ENCODE peak calls at places on chromosomes 2 and 18, in five cellular contexts. F, C, J, R and W are unnamed samples.

GRCh38 chr2:206851511-206851910 is 86.1 kb downstream of the FASTKD2 start:
- DNase-seq in F (no peak), C (no peak), J (no peak), R (no peak), W (no peak)

GRCh38 chr2:164714471-164714870 is 93.2 kb upstream of the GRB14 start:
- DNase-seq in F (no peak), C (no peak), J (no peak), R (no peak), W (no peak)

GRCh38 chr2:25825238-25825637 is 53.0 kb downstream of the ASXL2 start:
- DNase-seq in F (no peak), C (no peak), J (no peak), R (no peak), W (no peak)

GRCh38 chr18:55109818-55110414 is 150.7 kb upstream of the CCDC68 start:
- DNase-seq in F (no peak), C (no peak), J (peak), R (no peak), W (no peak)

GRCh38 chr2:101873543-101873942 is 118.2 kb upstream of the IL1R2 start:
- DNase-seq in F (peak), C (no peak), J (no peak), R (no peak), W (no peak)

GRCh38 chr2:28413152-28413895 is 20.7 kb downstream of the FOSL2 start:
- DNase-seq in F (no peak), C (peak), J (no peak), R (no peak), W (peak)

GRCh38 chr2:227719637-227720036 is 1.8 kb upstream of the SLC19A3 start:
- DNase-seq in F (no peak), C (no peak), J (no peak), R (no peak), W (no peak)

GRCh38 chr2:12227941-12228608 is 481.6 kb downstream of the LPIN1 start:
- DNase-seq in F (no peak), C (no peak), J (no peak), R (no peak), W (no peak)

GRCh38 chr18:3345885-3346284 is 84.0 kb downstream of the MYL12B start:
- DNase-seq in F (no peak), C (no peak), J (no peak), R (no peak), W (no peak)

GRCh38 chr2:18976112-18976961 is 382.1 kb downstream of the OSR1 start:
- DNase-seq in F (no peak), C (no peak), J (no peak), R (no peak), W (no peak)

GRCh38 chr18:48785686-48786470 is 164.9 kb downstream of the SMAD7 start:
- DNase-seq in F (no peak), C (no peak), J (no peak), R (no peak), W (no peak)

GRCh38 chr2:190683802-190684201 is 34.9 kb downstream of the NAB1 start:
- DNase-seq in F (no peak), C (no peak), J (no peak), R (no peak), W (no peak)

GRCh38 chr18:76353046-76353445 is 142.0 kb downstream of the ZNF516 start:
- DNase-seq in F (no peak), C (no peak), J (no peak), R (no peak), W (no peak)

GRCh38 chr2:240812301-240812680 is 7.7 kb downstream of the KIF1A start:
- DNase-seq in F (no peak), C (no peak), J (no peak), R (no peak), W (no peak)

GRCh38 chr2:201558232-201558631 is 85.1 kb downstream of the TMEM237 start:
- DNase-seq in F (peak), C (no peak), J (no peak), R (no peak), W (no peak)

GRCh38 chr18:62196978-62197377 is 9.9 kb downstream of the RELCH start:
- DNase-seq in F (no peak), C (no peak), J (no peak), R (no peak), W (no peak)

GRCh38 chr2:234879671-234880455 is 72.0 kb upstream of the SH3BP4 start:
- DNase-seq in F (peak), C (peak), J (no peak), R (peak), W (no peak)

GRCh38 chr2:140695163-140695562 is 1435.7 kb downstream of the LRP1B start:
- DNase-seq in F (peak), C (no peak), J (no peak), R (peak), W (no peak)

GRCh38 chr2:174577967-174578589 is 19.5 kb downstream of the WIPF1 start:
- DNase-seq in F (no peak), C (no peak), J (no peak), R (no peak), W (no peak)

GRCh38 chr18:22467760-22468553 is 50.2 kb upstream of the CTAGE1 start:
- DNase-seq in F (no peak), C (no peak), J (no peak), R (peak), W (no peak)

GRCh38 chr2:66445781-66446177 is 10.9 kb downstream of the MEIS1 start:
- DNase-seq in F (no peak), C (no peak), J (no peak), R (no peak), W (peak)
- TF ChIP-seq ATF3 in F (no peak), C (no peak), J (no peak), R (no peak), W (no peak)

GRCh38 chr18:8660316-8660715 is 45.0 kb upstream of the MTCL1 start:
- DNase-seq in F (no peak), C (no peak), J (no peak), R (no peak), W (no peak)
- TF ChIP-seq ATF3 in F (no peak), C (no peak), J (no peak), R (no peak), W (no peak)

GRCh38 chr2:37684809-37685208 is 13.4 kb upstream of the CDC42EP3 start:
- DNase-seq in F (no peak), C (no peak), J (no peak), R (no peak), W (no peak)

GRCh38 chr2:37681587-37681986 is 10.1 kb upstream of the CDC42EP3 start:
- DNase-seq in F (no peak), C (no peak), J (no peak), R (no peak), W (no peak)

GRCh38 chr2:37683926-37684780 is 12.7 kb upstream of the CDC42EP3 start:
- DNase-seq in F (no peak), C (no peak), J (no peak), R (no peak), W (no peak)

GRCh38 chr2:37682473-37682872 is 11.0 kb upstream of the CDC42EP3 start:
- DNase-seq in F (no peak), C (no peak), J (no peak), R (no peak), W (no peak)

DNA sequence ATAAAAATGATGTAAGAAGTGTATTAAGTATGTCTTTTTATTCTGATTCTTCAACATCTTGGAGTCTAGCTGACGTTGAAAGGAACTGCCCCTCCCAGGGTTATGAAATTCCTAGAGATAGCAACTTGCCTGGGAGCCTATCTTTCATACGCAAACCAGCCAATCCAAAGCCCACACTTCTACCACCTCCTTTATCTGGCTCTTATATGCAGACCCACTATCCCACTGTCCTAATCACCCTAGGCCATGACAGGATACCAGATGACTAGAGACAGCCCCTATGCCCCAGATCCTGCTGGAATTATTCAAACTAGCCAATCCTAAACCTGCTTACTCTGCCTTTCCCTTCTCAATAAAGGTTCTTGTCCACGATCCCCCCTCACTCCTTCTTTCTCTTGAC is 11.8 kb upstream of the CDC42EP3 start:
- DNase-seq in F (no peak), C (no peak), J (no peak), R (no peak), W (no peak)
- TF ChIP-seq ATF3 in F (no peak), C (no peak), J (no peak), R (no peak), W (no peak)

GRCh38 chr2:144201868-144202468 is 318.0 kb downstream of the ZEB2 start:
- DNase-seq in F (no peak), C (no peak), J (no peak), R (no peak), W (no peak)
- TF ChIP-seq ATF3 in F (no peak), C (no peak), J (no peak), R (no peak), W (no peak)

GRCh38 chr2:74917702-74918619 is 40.5 kb upstream of the POLE4 start:
- DNase-seq in F (peak), C (no peak), J (no peak), R (no peak), W (no peak)
- TF ChIP-seq ATF3 in F (peak), C (no peak), J (no peak), R (no peak), W (no peak)

GRCh38 chr2:137948894-137949293 is 15.4 kb upstream of the HNMT start:
- DNase-seq in F (no peak), C (no peak), J (no peak), R (no peak), W (no peak)

GRCh38 chr2:137950238-137950637 is 14.0 kb upstream of the HNMT start:
- DNase-seq in F (no peak), C (no peak), J (no peak), R (no peak), W (no peak)

GRCh38 chr2:137947032-137947713 is 17.1 kb upstream of the HNMT start:
- DNase-seq in F (no peak), C (no peak), J (no peak), R (no peak), W (no peak)

GRCh38 chr2:137946227-137946626 is 18.0 kb upstream of the HNMT start:
- DNase-seq in F (no peak), C (no peak), J (no peak), R (no peak), W (no peak)

DNA sequence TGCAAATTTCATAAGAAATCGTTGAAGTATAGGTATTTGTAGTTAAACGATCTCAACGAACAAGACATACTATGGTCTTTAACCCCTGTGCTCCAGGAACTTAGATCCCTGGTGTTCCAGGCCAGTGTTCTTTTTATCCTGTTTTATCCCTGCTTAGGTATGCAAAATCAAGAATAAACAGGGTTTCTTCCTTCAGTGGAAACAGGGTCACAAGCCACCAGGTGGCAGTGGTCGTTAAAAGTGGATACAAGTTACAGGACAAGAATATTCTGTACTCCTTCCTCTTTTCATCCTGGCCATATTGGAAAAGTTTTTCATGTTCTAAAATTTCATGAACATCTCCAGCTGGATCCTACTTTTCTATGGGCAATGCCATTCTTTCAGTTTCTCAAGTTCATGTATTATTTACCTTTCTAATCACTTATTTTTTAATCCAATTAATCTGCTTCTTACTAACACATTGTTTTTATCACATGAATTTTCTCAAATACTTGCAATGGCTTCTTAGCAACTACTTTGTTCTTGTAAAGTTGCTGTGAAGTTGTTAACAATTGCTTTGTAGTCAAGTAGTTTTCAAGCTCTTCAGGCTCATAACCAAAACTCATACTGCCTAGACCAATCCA is 16.4 kb upstream of the HNMT start:
- DNase-seq in F (peak), C (peak), J (no peak), R (peak), W (peak)
- TF ChIP-seq ATF3 in F (no peak), C (no peak), J (no peak), R (no peak), W (no peak)

GRCh38 chr2:7127687-7128086 is 210.5 kb downstream of the RNF144A start:
- DNase-seq in F (no peak), C (no peak), J (no peak), R (no peak), W (no peak)

DNA sequence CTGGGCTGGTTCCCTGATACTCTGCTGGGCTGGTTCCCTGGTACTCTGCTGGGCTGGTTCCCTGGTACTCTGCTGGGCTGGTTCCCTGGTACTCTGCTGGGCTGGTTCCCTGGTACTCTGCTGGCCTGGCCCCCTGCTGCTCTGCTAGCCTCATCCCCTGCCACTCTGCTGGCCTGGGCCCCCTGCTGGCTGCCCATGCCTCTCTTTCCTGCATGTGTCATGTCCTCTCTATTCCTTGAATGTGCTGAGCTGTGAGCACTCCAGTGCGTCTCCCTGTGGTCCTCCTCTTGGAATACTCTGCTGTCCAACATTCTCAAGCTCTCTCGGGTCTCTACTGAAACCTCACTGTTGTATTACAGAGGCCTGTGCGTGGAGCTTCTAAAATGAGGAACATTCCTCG is 216.3 kb downstream of the RNF144A start:
- DNase-seq in F (peak), C (no peak), J (no peak), R (no peak), W (peak)
- TF ChIP-seq ATF3 in F (no peak), C (no peak), J (no peak), R (no peak), W (no peak)